ENCODE peak calls at places on chromosomes 4 and X, in four cellular contexts. P, K, I and D are unnamed samples.

GRCh38 chr4:148120216-148120615 is 322.0 kb downstream of the NR3C2 start:
- DNase-seq in P (no peak), K (no peak), I (no peak), D (no peak)

GRCh38 chr4:6470502-6471302 is 1.7 kb downstream of the PPP2R2C start:
- DNase-seq in P (peak), K (peak), I (peak), D (no peak)

GRCh38 chr4:112519689-112520597 is 4.0 kb upstream of the NEUROG2 start:
- DNase-seq in P (no peak), K (no peak), I (no peak), D (no peak)

GRCh38 chr4:10175626-10176025 is 59.0 kb upstream of the WDR1 start:
- DNase-seq in P (no peak), K (no peak), I (no peak), D (no peak)

GRCh38 chr4:1608196-1608820 is 75.8 kb downstream of the FAM53A start:
- DNase-seq in P (no peak), K (no peak), I (no peak), D (no peak)

GRCh38 chr4:86096373-86096772 is 263.5 kb downstream of the MAPK10 start:
- DNase-seq in P (no peak), K (no peak), I (no peak), D (no peak)

GRCh38 chrX:11543249-11543648 is 122.5 kb downstream of the ARHGAP6 start:
- DNase-seq in P (no peak), K (no peak), I (no peak), D (no peak)

GRCh38 chrX:86806786-86807185 is 658.5 kb downstream of the DACH2 start:
- DNase-seq in P (no peak), K (peak), I (peak), D (peak)

GRCh38 chr4:176549161-176549865 is 229.5 kb downstream of the SPCS3 start:
- DNase-seq in P (peak), K (no peak), I (peak), D (no peak)

GRCh38 chr4:1502501-1502886 is 96.3 kb upstream of the NKX1-1 start:
- DNase-seq in P (no peak), K (no peak), I (no peak), D (no peak)

GRCh38 chr4:187849556-187850245 is 145.9 kb upstream of the ZFP42 start:
- DNase-seq in P (no peak), K (no peak), I (no peak), D (no peak)

GRCh38 chr4:78525559-78525958 is 26.0 kb upstream of the ANXA3 start:
- DNase-seq in P (peak), K (no peak), I (no peak), D (no peak)

GRCh38 chr4:138186264-138186663 is 55.9 kb downstream of the SLC7A11 start:
- DNase-seq in P (no peak), K (no peak), I (no peak), D (no peak)

GRCh38 chr4:95363966-95364365 is 184.8 kb downstream of the UNC5C start:
- DNase-seq in P (peak), K (no peak), I (peak), D (no peak)

GRCh38 chrX:150693782-150694574 is 782 bp downstream of the MTMR1 start:
- DNase-seq in P (peak), K (peak), I (peak), D (no peak)

GRCh38 chr4:186725422-186726149 is 1.9 kb upstream of the FAT1 start:
- DNase-seq in P (peak), K (peak), I (peak), D (no peak)

GRCh38 chrX:109472939-109473713 is 8.8 kb downstream of the GUCY2F start:
- DNase-seq in P (no peak), K (no peak), I (peak), D (no peak)

GRCh38 chr4:1056671-1057402 is 45.4 kb downstream of the FGFRL1 start:
- DNase-seq in P (no peak), K (no peak), I (no peak), D (no peak)

GRCh38 chr4:17310269-17310652 is 201.6 kb downstream of the QDPR start:
- DNase-seq in P (no peak), K (no peak), I (no peak), D (no peak)

GRCh38 chr4:54657556-54658313 is at the start of gene KIT:
- DNase-seq in P (peak), K (peak), I (no peak), D (no peak)

GRCh38 chrX:65587616-65588526 is 53.3 kb upstream of the LAS1L start:
- DNase-seq in P (peak), K (peak), I (peak), D (no peak)

GRCh38 chr4:38141808-38142500 is 181.8 kb downstream of the PTTG2 start:
- DNase-seq in P (no peak), K (no peak), I (no peak), D (no peak)
- H3K27ac ChIP-seq in P (no peak), K (no peak), I (no peak), D (no peak)

GRCh38 chrX:136148391-136148790 is 1.1 kb downstream of the FHL1 start:
- DNase-seq in P (no peak), K (no peak), I (no peak), D (no peak)
- H3K4me3 ChIP-seq in P (no peak), K (no peak), I (no peak), D (peak)

GRCh38 chrX:32966956-32967355 is 244.4 kb downstream of the DMD start:
- DNase-seq in P (no peak), K (no peak), I (no peak), D (no peak)
- H3K27ac ChIP-seq in P (no peak), K (no peak), I (no peak), D (no peak)

DNA sequence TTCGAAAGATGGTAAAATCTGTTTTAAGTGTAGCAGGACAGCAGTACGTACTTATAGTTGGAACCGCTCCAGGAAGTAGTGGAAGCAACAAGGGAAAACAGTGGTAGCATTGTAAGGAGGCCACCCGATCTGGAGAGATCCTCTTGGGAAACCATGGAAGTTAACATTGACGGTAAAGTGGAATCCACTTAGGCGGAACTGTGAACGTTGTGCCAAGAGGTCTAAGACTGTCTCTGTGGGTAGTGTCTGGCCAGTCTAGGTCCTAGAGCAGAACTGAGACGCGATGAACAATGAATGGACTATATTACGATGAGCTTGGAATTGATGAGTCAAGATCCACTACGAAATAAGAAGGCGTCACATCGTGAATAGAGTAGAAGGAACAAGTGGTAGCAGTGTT is 124.0 kb downstream of the TENM3 start:
- DNase-seq in P (peak), K (no peak), I (no peak), D (no peak)
- H3K4me3 ChIP-seq in P (no peak), K (no peak), I (no peak), D (no peak)

DNA sequence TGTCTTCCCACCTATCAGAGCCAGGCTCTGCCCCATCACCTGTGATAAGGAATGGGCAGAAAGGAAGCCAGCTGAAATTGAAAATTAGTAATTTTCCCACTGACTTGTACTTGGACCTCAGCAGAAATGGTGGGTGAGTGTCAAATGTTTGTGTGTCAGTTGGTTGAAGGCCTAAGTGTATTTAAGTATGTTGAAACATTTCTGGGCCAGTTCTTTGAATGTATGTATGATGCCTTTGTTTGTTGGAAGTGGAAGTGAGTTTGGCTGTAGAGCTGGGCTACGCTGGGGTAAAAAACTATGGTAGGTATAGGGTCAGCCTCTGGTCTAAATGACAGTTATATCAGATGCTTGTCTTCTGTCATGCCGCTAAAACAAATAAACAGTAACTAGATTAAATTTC is 27.7 kb downstream of the JADE1 start:
- DNase-seq in P (no peak), K (no peak), I (no peak), D (no peak)
- H3K27ac ChIP-seq in P (no peak), K (no peak), I (no peak), D (no peak)

GRCh38 chrX:37658352-37659030 is 27.1 kb upstream of the XK start:
- DNase-seq in P (no peak), K (no peak), I (no peak), D (no peak)
- H3K4me3 ChIP-seq in P (no peak), K (no peak), I (no peak), D (no peak)

DNA sequence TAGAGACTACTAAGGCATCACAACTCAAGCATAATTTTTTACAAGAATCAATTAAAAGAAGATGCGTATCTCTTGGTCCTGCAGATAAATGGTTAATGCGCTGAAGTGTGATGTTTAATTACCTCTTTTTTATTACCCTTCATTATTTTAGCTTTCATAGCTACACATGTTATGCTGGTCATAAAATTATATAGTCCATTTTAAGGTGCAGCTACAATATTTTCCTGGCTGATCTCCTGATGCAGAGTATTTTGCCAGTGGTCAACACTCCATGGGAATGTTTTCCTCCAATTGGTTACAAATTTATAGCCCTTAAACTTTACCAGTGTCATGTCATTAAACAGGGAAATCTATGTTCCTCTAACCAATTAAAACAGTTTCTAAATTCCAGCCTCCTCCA is 1617.2 kb downstream of the PCDH7 start:
- DNase-seq in P (no peak), K (no peak), I (no peak), D (no peak)
- H3K27ac ChIP-seq in P (no peak), K (no peak), I (no peak), D (no peak)